ENCODE peak calls at places on chromosomes 16 and 17, in seven cellular contexts. One of them, this sample, is unnamed.

GRCh38 chr17:32298298-32298697 is 32.7 kb downstream of the RHBDL3 start:
- DNase-seq in stomach: no peak
- DNase-seq in SK-N-SH: no peak
- DNase-seq in GM23338: no peak
- DNase-seq in spleen: no peak
- DNase-seq in transverse colon: no peak
- DNase-seq in breast epithelium: no peak
- DNase-seq in this sample: no peak

GRCh38 chr16:15886078-15886477 is 2.3 kb downstream of the CEP20 start:
- DNase-seq in stomach: no peak
- DNase-seq in SK-N-SH: no peak
- DNase-seq in GM23338: no peak
- DNase-seq in spleen: no peak
- DNase-seq in transverse colon: no peak
- DNase-seq in breast epithelium: no peak
- DNase-seq in this sample: no peak

GRCh38 chr16:66973716-66974115 is 12.7 kb downstream of the CES3 start:
- DNase-seq in stomach: no peak
- DNase-seq in SK-N-SH: no peak
- DNase-seq in GM23338: no peak
- DNase-seq in spleen: no peak
- DNase-seq in transverse colon: no peak
- DNase-seq in breast epithelium: no peak
- DNase-seq in this sample: no peak

GRCh38 chr16:58236231-58236690 is 38.4 kb upstream of the CSNK2A2 start:
- DNase-seq in stomach: peak
- DNase-seq in SK-N-SH: peak
- DNase-seq in GM23338: peak
- DNase-seq in spleen: peak
- DNase-seq in transverse colon: peak
- DNase-seq in breast epithelium: peak
- DNase-seq in this sample: peak

GRCh38 chr16:85881436-85881835 is 17.5 kb upstream of the IRF8 start:
- DNase-seq in stomach: no peak
- DNase-seq in SK-N-SH: no peak
- DNase-seq in GM23338: no peak
- DNase-seq in spleen: no peak
- DNase-seq in transverse colon: no peak
- DNase-seq in breast epithelium: no peak
- DNase-seq in this sample: no peak

GRCh38 chr17:61073799-61074513 is 325.7 kb upstream of the TBX2 start:
- DNase-seq in stomach: no peak
- DNase-seq in SK-N-SH: no peak
- DNase-seq in GM23338: no peak
- DNase-seq in spleen: no peak
- DNase-seq in transverse colon: no peak
- DNase-seq in breast epithelium: no peak
- DNase-seq in this sample: no peak

GRCh38 chr17:17719199-17719940 is 38.1 kb downstream of the RAI1 start:
- DNase-seq in stomach: no peak
- DNase-seq in SK-N-SH: no peak
- DNase-seq in GM23338: no peak
- DNase-seq in spleen: no peak
- DNase-seq in transverse colon: no peak
- DNase-seq in breast epithelium: no peak
- DNase-seq in this sample: no peak

GRCh38 chr17:57676543-57676942 is 68.6 kb downstream of the CCDC182 start:
- DNase-seq in stomach: no peak
- DNase-seq in SK-N-SH: no peak
- DNase-seq in GM23338: no peak
- DNase-seq in spleen: peak
- DNase-seq in transverse colon: no peak
- DNase-seq in breast epithelium: no peak
- DNase-seq in this sample: no peak

GRCh38 chr17:58246104-58246740 is 7.8 kb downstream of the LPO start:
- DNase-seq in stomach: no peak
- DNase-seq in SK-N-SH: no peak
- DNase-seq in GM23338: no peak
- DNase-seq in spleen: no peak
- DNase-seq in transverse colon: no peak
- DNase-seq in breast epithelium: no peak
- DNase-seq in this sample: no peak

GRCh38 chr16:31807086-31807485 is 66.5 kb upstream of the ZNF267 start:
- DNase-seq in stomach: no peak
- DNase-seq in SK-N-SH: no peak
- DNase-seq in GM23338: no peak
- DNase-seq in spleen: no peak
- DNase-seq in transverse colon: no peak
- DNase-seq in breast epithelium: no peak
- DNase-seq in this sample: no peak

DNA sequence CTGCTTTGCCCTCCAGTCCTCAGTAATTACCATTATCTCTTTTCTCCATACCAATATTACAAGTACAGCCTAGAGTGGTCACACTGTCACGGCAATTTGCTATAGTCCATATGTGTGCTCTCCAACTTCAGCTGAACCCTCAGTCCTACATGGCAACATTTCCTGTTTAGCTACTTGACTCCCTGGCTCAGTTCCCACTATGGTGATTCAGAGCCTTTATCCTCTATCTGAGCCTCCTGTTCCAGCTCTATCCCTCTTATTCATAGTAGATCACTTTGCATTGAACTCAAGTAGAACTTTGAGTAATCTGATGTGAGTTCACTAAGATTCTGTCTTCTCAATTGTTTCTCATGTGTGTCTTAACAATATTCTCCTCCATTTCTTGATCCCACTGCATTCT is 43.7 kb upstream of the GOSR1 start:
- DNase-seq in stomach: peak
- DNase-seq in SK-N-SH: no peak
- DNase-seq in GM23338: no peak
- DNase-seq in spleen: no peak
- DNase-seq in transverse colon: no peak
- DNase-seq in breast epithelium: no peak
- DNase-seq in this sample: no peak
- TF ChIP-seq POLR2AphosphoS5 in stomach: peak
- TF ChIP-seq POLR2AphosphoS5 in SK-N-SH: no peak
- TF ChIP-seq POLR2AphosphoS5 in GM23338: no peak
- TF ChIP-seq POLR2AphosphoS5 in spleen: no peak
- TF ChIP-seq POLR2AphosphoS5 in transverse colon: no peak
- TF ChIP-seq POLR2AphosphoS5 in breast epithelium: no peak
- TF ChIP-seq POLR2AphosphoS5 in this sample: no peak

GRCh38 chr17:69460963-69461922 is 46.7 kb downstream of the MAP2K6 start:
- DNase-seq in stomach: no peak
- DNase-seq in SK-N-SH: no peak
- DNase-seq in GM23338: peak
- DNase-seq in spleen: no peak
- DNase-seq in transverse colon: no peak
- DNase-seq in breast epithelium: no peak
- DNase-seq in this sample: no peak

GRCh38 chr17:69462882-69463281 is 48.4 kb downstream of the MAP2K6 start:
- DNase-seq in stomach: no peak
- DNase-seq in SK-N-SH: no peak
- DNase-seq in GM23338: peak
- DNase-seq in spleen: no peak
- DNase-seq in transverse colon: no peak
- DNase-seq in breast epithelium: no peak
- DNase-seq in this sample: no peak

GRCh38 chr17:69457603-69458002 is 43.1 kb downstream of the MAP2K6 start:
- DNase-seq in stomach: no peak
- DNase-seq in SK-N-SH: no peak
- DNase-seq in GM23338: no peak
- DNase-seq in spleen: no peak
- DNase-seq in transverse colon: no peak
- DNase-seq in breast epithelium: no peak
- DNase-seq in this sample: no peak

GRCh38 chr17:69466451-69466850 is 52.0 kb downstream of the MAP2K6 start:
- DNase-seq in stomach: no peak
- DNase-seq in SK-N-SH: no peak
- DNase-seq in GM23338: peak
- DNase-seq in spleen: no peak
- DNase-seq in transverse colon: no peak
- DNase-seq in breast epithelium: no peak
- DNase-seq in this sample: no peak

GRCh38 chr17:69462010-69462409 is 47.5 kb downstream of the MAP2K6 start:
- DNase-seq in stomach: no peak
- DNase-seq in SK-N-SH: no peak
- DNase-seq in GM23338: peak
- DNase-seq in spleen: no peak
- DNase-seq in transverse colon: no peak
- DNase-seq in breast epithelium: no peak
- DNase-seq in this sample: no peak
- H3K27ac ChIP-seq in stomach: no peak
- H3K27ac ChIP-seq in SK-N-SH: no peak
- H3K27ac ChIP-seq in GM23338: peak
- H3K27ac ChIP-seq in spleen: no peak
- H3K27ac ChIP-seq in transverse colon: no peak
- H3K27ac ChIP-seq in breast epithelium: peak
- H3K27ac ChIP-seq in this sample: no peak

DNA sequence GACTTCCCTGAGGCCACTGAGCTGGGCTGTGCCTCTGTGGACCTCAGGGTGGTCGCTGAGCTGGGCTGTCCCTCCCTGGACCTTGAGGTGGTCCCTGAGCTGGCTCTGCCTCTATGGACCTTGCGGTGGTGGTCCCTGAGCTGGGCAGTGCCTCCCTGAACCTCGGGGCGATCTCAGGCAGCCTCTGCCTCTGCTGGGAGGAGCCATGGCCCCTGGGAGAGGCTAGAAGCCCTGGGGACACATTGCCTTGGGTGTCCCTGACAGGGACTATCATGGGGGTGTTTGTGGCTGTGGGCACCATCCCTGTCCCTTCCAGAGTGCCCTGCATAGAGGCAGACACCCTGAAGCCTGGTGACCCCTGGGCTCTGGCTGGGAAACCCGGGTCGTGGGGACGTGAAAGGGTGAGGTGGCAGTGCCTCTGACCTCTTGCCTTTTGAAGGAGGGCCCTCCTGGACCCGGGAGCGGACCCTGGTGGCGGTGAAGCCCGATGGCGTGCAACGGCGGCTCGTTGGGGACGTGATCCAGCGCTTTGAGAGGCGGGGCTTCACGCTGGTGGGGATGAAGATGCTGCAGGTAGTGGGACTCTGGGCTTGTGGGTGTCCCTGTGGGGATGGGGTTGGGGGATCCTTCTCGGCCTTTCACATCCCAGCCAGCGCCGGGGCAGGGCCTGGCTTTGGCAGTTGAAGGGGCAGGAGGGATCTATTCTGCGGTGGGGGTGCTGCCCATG is 1.7 kb downstream of the NME4 start:
- DNase-seq in stomach: no peak
- DNase-seq in SK-N-SH: no peak
- DNase-seq in GM23338: peak
- DNase-seq in spleen: no peak
- DNase-seq in transverse colon: no peak
- DNase-seq in breast epithelium: no peak
- DNase-seq in this sample: no peak
- TF ChIP-seq POLR2AphosphoS5 in stomach: no peak
- TF ChIP-seq POLR2AphosphoS5 in SK-N-SH: no peak
- TF ChIP-seq POLR2AphosphoS5 in GM23338: no peak
- TF ChIP-seq POLR2AphosphoS5 in spleen: no peak
- TF ChIP-seq POLR2AphosphoS5 in transverse colon: no peak
- TF ChIP-seq POLR2AphosphoS5 in breast epithelium: no peak
- TF ChIP-seq POLR2AphosphoS5 in this sample: no peak

GRCh38 chr16:11597737-11598136 is 11.0 kb upstream of the LITAF start:
- DNase-seq in stomach: no peak
- DNase-seq in SK-N-SH: no peak
- DNase-seq in GM23338: no peak
- DNase-seq in spleen: peak
- DNase-seq in transverse colon: no peak
- DNase-seq in breast epithelium: no peak
- DNase-seq in this sample: no peak
- H3K27ac ChIP-seq in stomach: peak
- H3K27ac ChIP-seq in SK-N-SH: no peak
- H3K27ac ChIP-seq in GM23338: no peak
- H3K27ac ChIP-seq in spleen: peak
- H3K27ac ChIP-seq in transverse colon: peak
- H3K27ac ChIP-seq in breast epithelium: peak
- H3K27ac ChIP-seq in this sample: peak

GRCh38 chr17:4806770-4807533 is at the start of gene PLD2:
- DNase-seq in stomach: peak
- DNase-seq in SK-N-SH: peak
- DNase-seq in GM23338: peak
- DNase-seq in spleen: peak
- DNase-seq in transverse colon: peak
- DNase-seq in breast epithelium: peak
- DNase-seq in this sample: peak
- TF ChIP-seq POLR2AphosphoS5 in stomach: no peak
- TF ChIP-seq POLR2AphosphoS5 in SK-N-SH: peak
- TF ChIP-seq POLR2AphosphoS5 in GM23338: peak
- TF ChIP-seq POLR2AphosphoS5 in spleen: peak
- TF ChIP-seq POLR2AphosphoS5 in transverse colon: no peak
- TF ChIP-seq POLR2AphosphoS5 in breast epithelium: no peak
- TF ChIP-seq POLR2AphosphoS5 in this sample: no peak

DNA sequence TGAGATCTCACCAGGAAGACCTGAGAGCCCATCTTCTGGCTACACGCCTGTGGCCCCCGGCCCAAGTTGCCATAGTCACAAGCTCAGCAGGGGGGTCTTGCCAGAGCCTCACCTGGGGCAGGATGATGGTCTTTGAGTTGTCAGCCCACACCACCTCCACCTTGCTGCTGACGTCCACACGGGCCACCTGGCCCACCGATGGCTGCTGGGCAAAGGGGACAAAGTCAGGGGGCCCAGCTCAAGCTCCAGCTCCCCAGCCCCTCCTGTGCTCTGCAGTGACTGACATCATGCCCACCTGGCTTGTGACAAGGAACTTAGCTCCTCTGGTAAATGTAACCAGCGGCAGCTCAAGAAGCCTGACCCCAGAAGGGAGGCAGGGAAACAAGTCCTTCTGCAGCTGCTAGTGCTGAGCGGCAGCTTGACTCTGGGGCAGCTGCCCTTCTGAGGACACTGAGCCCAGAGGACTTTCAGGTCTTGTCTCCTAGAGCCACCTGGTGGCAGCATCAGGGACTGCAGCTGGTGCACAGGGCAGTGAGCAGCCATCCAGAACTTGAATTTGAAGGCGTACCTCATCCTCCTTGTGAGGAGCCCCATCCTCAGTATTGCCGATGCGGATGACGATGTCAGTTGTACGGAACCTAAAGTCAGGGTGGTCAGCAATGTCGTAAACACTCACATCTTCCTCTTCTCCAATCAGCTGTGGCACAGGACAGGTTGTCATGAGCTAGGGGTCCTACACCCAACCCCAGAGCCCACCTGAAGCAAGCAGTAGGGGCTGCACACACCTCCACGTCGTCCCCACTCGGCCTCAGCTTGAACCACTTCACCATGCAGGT is 13.5 kb downstream of the SPHK1 start:
- DNase-seq in stomach: peak
- DNase-seq in SK-N-SH: peak
- DNase-seq in GM23338: peak
- DNase-seq in spleen: peak
- DNase-seq in transverse colon: peak
- DNase-seq in breast epithelium: peak
- DNase-seq in this sample: peak
- H3K27ac ChIP-seq in stomach: no peak
- H3K27ac ChIP-seq in SK-N-SH: no peak
- H3K27ac ChIP-seq in GM23338: peak
- H3K27ac ChIP-seq in spleen: no peak
- H3K27ac ChIP-seq in transverse colon: no peak
- H3K27ac ChIP-seq in breast epithelium: no peak
- H3K27ac ChIP-seq in this sample: no peak

DNA sequence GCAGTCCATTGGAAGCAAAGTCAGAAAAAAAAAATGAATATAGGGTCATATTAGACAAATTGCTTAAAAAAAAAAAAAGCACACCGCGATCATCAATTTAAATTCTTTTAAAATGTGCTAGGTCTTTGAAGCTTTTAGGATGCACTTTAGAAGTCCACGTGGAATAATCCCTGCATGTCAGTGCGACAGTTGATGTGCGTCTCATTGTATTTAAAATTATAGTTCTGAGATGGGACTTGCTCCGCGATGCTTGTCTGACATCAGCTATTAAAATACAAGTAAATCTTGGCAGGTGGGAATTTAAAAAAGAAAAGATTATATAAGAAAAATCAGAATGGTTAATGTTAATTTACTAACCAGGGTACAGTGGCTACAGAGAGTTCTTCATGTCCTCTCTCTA is 105.2 kb downstream of the RBFOX1 start:
- DNase-seq in stomach: no peak
- DNase-seq in SK-N-SH: no peak
- DNase-seq in GM23338: no peak
- DNase-seq in spleen: no peak
- DNase-seq in transverse colon: no peak
- DNase-seq in breast epithelium: no peak
- DNase-seq in this sample: no peak
- TF ChIP-seq POLR2AphosphoS5 in stomach: no peak
- TF ChIP-seq POLR2AphosphoS5 in SK-N-SH: no peak
- TF ChIP-seq POLR2AphosphoS5 in GM23338: no peak
- TF ChIP-seq POLR2AphosphoS5 in spleen: no peak
- TF ChIP-seq POLR2AphosphoS5 in transverse colon: no peak
- TF ChIP-seq POLR2AphosphoS5 in breast epithelium: no peak
- TF ChIP-seq POLR2AphosphoS5 in this sample: no peak

This sample was measured in suprapubic skin.